ENCODE peak calls at places on chromosome 14, in four cellular contexts. Q is CD8-positive, alpha-beta memory T cell; O is RWPE1; Z is caudate nucleus. U is an unnamed sample.

GRCh38 chr14:24816929-24817637 is 183.1 kb upstream of the GZMB start:
- DNase-seq in Z (no peak), Q (no peak), O (no peak), U (no peak)

GRCh38 chr14:103867523-103867953 is 20.2 kb upstream of the PPP1R13B start:
- DNase-seq in Z (no peak), O (peak), Q (no peak), U (no peak)

GRCh38 chr14:71834308-71835204 is 97.7 kb upstream of the RGS6 start:
- DNase-seq in O (no peak), Z (no peak), Q (no peak), U (no peak)

GRCh38 chr14:84789012-84789411 is 740.9 kb upstream of the FLRT2 start:
- DNase-seq in Z (no peak), Q (no peak), O (no peak), U (no peak)

GRCh38 chr14:34380446-34380845 is 81.6 kb downstream of the SPTSSA start:
- DNase-seq in Q (no peak), Z (no peak), O (no peak), U (no peak)

GRCh38 chr14:105010891-105011291 is 10.0 kb downstream of the CDCA4 start:
- DNase-seq in O (no peak), Q (no peak), Z (no peak), U (no peak)

GRCh38 chr14:104709387-104710019 is 14.5 kb upstream of the ADSS1 start:
- DNase-seq in Z (no peak), O (no peak), Q (no peak), U (no peak)

GRCh38 chr14:55277972-55278740 is 6.9 kb downstream of the FBXO34 start:
- DNase-seq in Z (no peak), O (no peak), Q (no peak), U (no peak)

GRCh38 chr14:76720382-76720813 is 40.9 kb upstream of the VASH1 start:
- DNase-seq in Z (no peak), Q (no peak), O (peak), U (no peak)

GRCh38 chr14:31894351-31894750 is 182.8 kb upstream of the ARHGAP5 start:
- DNase-seq in O (no peak), Z (no peak), Q (no peak), U (no peak)

GRCh38 chr14:103372552-103373304 is 12.5 kb upstream of the MARK3 start:
- DNase-seq in O (peak), Z (no peak), Q (no peak), U (no peak)

GRCh38 chr14:71591929-71592328 is 340.3 kb upstream of the RGS6 start:
- DNase-seq in Q (no peak), Z (no peak), O (peak), U (no peak)

GRCh38 chr14:68649461-68650189 is 143.2 kb downstream of the ZFP36L1 start:
- DNase-seq in Z (no peak), Q (no peak), O (no peak), U (no peak)

GRCh38 chr14:106530423-106531107 is 1004.2 kb downstream of the TMEM121 start:
- DNase-seq in Z (no peak), O (no peak), Q (peak), U (peak)

GRCh38 chr14:101442451-101442850 is 118.8 kb upstream of the DIO3 start:
- DNase-seq in Z (no peak), Q (peak), O (no peak), U (peak)

GRCh38 chr14:60775296-60775695 is 40.7 kb downstream of the MNAT1 start:
- DNase-seq in O (peak), Q (no peak), Z (no peak), U (no peak)

GRCh38 chr14:60815371-60815770 is 80.8 kb downstream of the MNAT1 start:
- DNase-seq in Z (no peak), O (no peak), Q (no peak), U (no peak)

GRCh38 chr14:104845033-104845666 is 19.9 kb upstream of the CEP170B start:
- DNase-seq in O (no peak), Z (no peak), Q (no peak), U (no peak)

GRCh38 chr14:74475678-74476077 is 17.4 kb downstream of the NPC2 start:
- DNase-seq in Q (no peak), Z (no peak), O (no peak), U (no peak)

GRCh38 chr14:54322668-54323380 is 74.0 kb upstream of the CDKN3 start:
- DNase-seq in O (no peak), Q (no peak), Z (no peak), U (no peak)

GRCh38 chr14:91796622-91797347 is 64.9 kb upstream of the CATSPERB start:
- DNase-seq in Q (no peak), O (no peak), Z (no peak), U (no peak)

GRCh38 chr14:100904307-100905019 is 941 bp upstream of the RTL1 start:
- DNase-seq in Q (no peak), Z (no peak), O (no peak), U (no peak)

GRCh38 chr14:101932668-101933067 is 31.7 kb upstream of the DYNC1H1 start:
- DNase-seq in Z (no peak), O (no peak), Q (no peak), U (no peak)

GRCh38 chr14:34537677-34538009 is 1.9 kb downstream of the EAPP start:
- DNase-seq in O (no peak), Q (no peak), Z (no peak), U (no peak)

GRCh38 chr14:90454041-90455000 is 57.5 kb downstream of the CALM1 start:
- DNase-seq in Q (no peak), Z (peak), O (peak), U (no peak)

GRCh38 chr14:27164139-27164538 is 566.3 kb upstream of the NOVA1 start:
- DNase-seq in Q (no peak), O (no peak), Z (no peak), U (no peak)

GRCh38 chr14:32507029-32507984 is 178.2 kb downstream of the AKAP6 start:
- DNase-seq in O (peak), Z (no peak), Q (no peak), U (no peak)

GRCh38 chr14:100293497-100294212 is 12.6 kb downstream of the SLC25A29 start:
- DNase-seq in Z (no peak), O (no peak), Q (no peak), U (no peak)

GRCh38 chr14:69739486-69739885 is 27.5 kb upstream of the SRSF5 start:
- DNase-seq in Z (no peak), O (no peak), Q (no peak), U (no peak)